ENCODE peak calls at places on chromosome 9, in four cellular contexts. Z is HCT116, N is K562, Q is HepG2. G is an unnamed sample.
A peak's percentile ranks its signal among the peaks of the same experiment; 100 is the strongest.

GRCh38 chr9:20941177-20941690 is 90.2 kb downstream of the HACD4 start:
- DNase-seq in Z (peak; percentile 62), N (no peak), Q (peak; percentile 63), G (peak; percentile 24)

GRCh38 chr9:71743217-71743705 is 25.1 kb downstream of the CEMIP2 start:
- DNase-seq in Z (no peak), N (no peak), Q (no peak), G (no peak)

GRCh38 chr9:87285183-87285582 is 212.5 kb upstream of the DAPK1 start:
- DNase-seq in Z (no peak), N (no peak), Q (no peak), G (no peak)

GRCh38 chr9:70044450-70045307 is 1.0 kb downstream of the MAMDC2 start:
- DNase-seq in Z (no peak), N (peak; percentile 1), Q (no peak), G (no peak)

GRCh38 chr9:114110180-114110579 is 11.1 kb upstream of the KIF12 start:
- DNase-seq in Z (no peak), N (no peak), Q (peak; percentile 65), G (no peak)

GRCh38 chr9:76351006-76351405 is 43.2 kb downstream of the RFK start:
- DNase-seq in Z (no peak), N (no peak), Q (no peak), G (no peak)

GRCh38 chr9:133238851-133239532 is 29.9 kb upstream of the OBP2B start:
- DNase-seq in Z (peak; percentile 88), N (peak; percentile 92), Q (peak; percentile 56), G (peak; percentile 35)

GRCh38 chr9:26321935-26322334 is 570.7 kb downstream of the CAAP1 start:
- DNase-seq in Z (no peak), N (no peak), Q (no peak), G (no peak)

GRCh38 chr9:114737118-114737517 is 55.1 kb upstream of the TEX48 start:
- DNase-seq in Z (no peak), N (no peak), Q (no peak), G (no peak)

GRCh38 chr9:109411818-109412352 is 86.2 kb downstream of the PTPN3 start:
- DNase-seq in Z (no peak), N (peak; percentile 12), Q (no peak), G (peak; percentile 47)

GRCh38 chr9:14345586-14346237 is 31.8 kb upstream of the NFIB start:
- DNase-seq in Z (no peak), N (no peak), Q (no peak), G (no peak)

GRCh38 chr9:110288503-110288902 is 32.2 kb upstream of the TXN start:
- DNase-seq in Z (no peak), N (no peak), Q (no peak), G (no peak)

GRCh38 chr9:105281272-105281671 is 36.8 kb downstream of the SLC44A1 start:
- DNase-seq in Z (no peak), N (no peak), Q (no peak), G (no peak)

GRCh38 chr9:112846528-112847488 is 43.9 kb downstream of the SLC46A2 start:
- DNase-seq in Z (no peak), N (no peak), Q (no peak), G (no peak)

GRCh38 chr9:76223749-76224340 is 170.4 kb downstream of the RFK start:
- DNase-seq in Z (no peak), N (no peak), Q (no peak), G (no peak)

GRCh38 chr9:34493972-34494535 is 28.7 kb downstream of the ENHO start:
- DNase-seq in Z (no peak), N (peak; percentile 50), Q (no peak), G (no peak)

GRCh38 chr9:9061599-9061998 is 1262.0 kb upstream of the DMAC1 start:
- DNase-seq in Z (no peak), N (no peak), Q (peak; percentile 30), G (no peak)

GRCh38 chr9:35748858-35749514 is at the start of the genes GBA2 and RGP1:
- DNase-seq in Z (peak; percentile 42), N (peak; percentile 82), Q (peak; percentile 77), G (no peak)

GRCh38 chr9:129972816-129973215 is 70.2 kb downstream of the FNBP1 start:
- DNase-seq in Z (no peak), N (no peak), Q (no peak), G (no peak)

GRCh38 chr9:117494401-117495130 is 79.7 kb upstream of the ASTN2 start:
- DNase-seq in Z (no peak), N (no peak), Q (no peak), G (no peak)

GRCh38 chr9:18396102-18396728 is 77.7 kb upstream of the ADAMTSL1 start:
- DNase-seq in Z (no peak), N (no peak), Q (peak; percentile 1), G (no peak)

GRCh38 chr9:34381323-34381722 is 4.6 kb upstream of the MYORG start:
- DNase-seq in Z (no peak), N (no peak), Q (no peak), G (no peak)

GRCh38 chr9:130896233-130897012 is at the start of gene QRFP:
- DNase-seq in Z (no peak), N (no peak), Q (no peak), G (no peak)

GRCh38 chr9:123998970-123999621 is 12.5 kb upstream of the LHX2 start:
- DNase-seq in Z (no peak), N (no peak), Q (no peak), G (no peak)

GRCh38 chr9:36136277-36136893 is at the start of gene GLIPR2:
- DNase-seq in Z (peak; percentile 26), N (peak; percentile 78), Q (peak; percentile 18), G (no peak)

GRCh38 chr9:20788526-20789421 is 104.7 kb downstream of the FOCAD start:
- DNase-seq in Z (no peak), N (no peak), Q (no peak), G (no peak)

GRCh38 chr9:99035313-99035712 is 69.6 kb upstream of the TGFBR1 start:
- DNase-seq in Z (no peak), N (no peak), Q (no peak), G (no peak)

GRCh38 chr9:73173526-73174411 is 22.1 kb downstream of the ANXA1 start:
- DNase-seq in Z (no peak), N (no peak), Q (no peak), G (no peak)

GRCh38 chr9:14531424-14532269 is 161.6 kb downstream of the ZDHHC21 start:
- DNase-seq in Z (no peak), N (peak; percentile 51), Q (no peak), G (no peak)

GRCh38 chr9:108296056-108296455 is 559.7 kb downstream of the ACTL7B start:
- DNase-seq in Z (no peak), N (no peak), Q (no peak), G (no peak)

GRCh38 chr9:79551586-79551985 is 20.2 kb upstream of the TLE4 start:
- DNase-seq in Z (no peak), N (no peak), Q (no peak), G (no peak)

GRCh38 chr9:15144567-15145174 is 162.3 kb downstream of the TTC39B start:
- DNase-seq in Z (peak; percentile 8), N (no peak), Q (no peak), G (no peak)

GRCh38 chr9:7117676-7118561 is 360.1 kb downstream of the KDM4C start:
- DNase-seq in Z (no peak), N (no peak), Q (no peak), G (no peak)

GRCh38 chr9:82606761-82607382 is 456.1 kb downstream of the RASEF start:
- DNase-seq in Z (peak; percentile 8), N (peak; percentile 1), Q (peak; percentile 69), G (peak; percentile 17)

GRCh38 chr9:118896356-118897000 is 472.8 kb downstream of the BRINP1 start:
- DNase-seq in Z (no peak), N (peak; percentile 1), Q (no peak), G (no peak)

GRCh38 chr9:33351547-33351946 is 50.8 kb downstream of the AQP7 start:
- DNase-seq in Z (no peak), N (no peak), Q (no peak), G (no peak)
- TF ChIP-seq REST in Z (no peak), N (no peak), Q (no peak), G (no peak)

GRCh38 chr9:21991039-21991959 is 2.9 kb downstream of the CDKN2A start:
- DNase-seq in Z (no peak), N (no peak), Q (no peak), G (no peak)

GRCh38 chr9:21993007-21993406 is 1.2 kb downstream of the CDKN2A start:
- DNase-seq in Z (no peak), N (no peak), Q (no peak), G (no peak)

GRCh38 chr9:21985964-21986667 is 8.1 kb downstream of the CDKN2A start:
- DNase-seq in Z (no peak), N (no peak), Q (no peak), G (no peak)

GRCh38 chr9:21989440-21990189 is 4.6 kb downstream of the CDKN2A start:
- DNase-seq in Z (no peak), N (no peak), Q (no peak), G (no peak)

DNA sequence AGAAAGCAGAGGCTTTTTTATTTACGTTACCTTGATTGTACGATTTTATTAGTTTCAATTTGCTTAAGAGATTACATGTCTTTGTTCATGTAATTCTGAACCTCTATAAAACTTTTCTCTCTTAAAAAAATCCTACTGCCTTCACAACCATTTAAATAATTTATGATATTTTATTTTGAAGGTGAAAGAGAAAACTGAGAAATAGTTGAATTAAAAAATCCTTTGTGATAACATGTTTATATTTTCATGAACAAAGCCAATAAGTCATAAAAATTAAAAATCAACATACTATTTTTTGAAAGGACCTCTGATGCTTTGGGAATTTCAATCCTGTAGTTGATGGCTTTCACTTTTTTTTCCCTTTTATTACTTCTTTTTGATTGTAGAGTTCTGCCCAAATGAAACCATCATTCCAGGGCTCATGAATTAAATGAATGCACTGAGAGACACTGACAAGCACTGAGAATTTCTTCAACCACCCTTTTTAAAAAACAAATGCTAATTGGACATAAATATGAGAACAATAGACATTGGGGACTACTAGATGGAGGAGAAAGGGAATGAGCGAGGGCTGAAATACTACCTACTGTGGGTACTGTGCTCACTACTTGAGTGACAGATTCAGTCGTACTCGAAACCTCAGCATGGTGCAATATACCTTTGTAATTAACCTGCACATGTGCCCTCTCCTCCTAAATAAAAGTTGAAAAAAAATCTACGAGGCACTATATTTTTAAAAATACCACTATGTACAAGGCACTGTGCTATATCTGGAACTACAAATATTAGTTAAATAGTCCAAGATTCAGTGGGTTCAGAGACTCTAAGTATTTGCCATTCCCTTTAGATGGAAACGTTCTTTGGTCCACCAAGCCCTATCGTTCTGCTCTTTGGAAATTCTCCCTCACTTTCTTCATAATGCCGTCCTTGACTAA is 5.9 kb downstream of the CDKN2A start:
- DNase-seq in Z (no peak), N (no peak), Q (no peak), G (no peak)
- H3K4me3 ChIP-seq in Z (no peak overlapping the region), N (no peak overlapping the region), Q (no peak overlapping the region), G (no peak overlapping the region)

GRCh38 chr9:128723352-128723865 is 518 bp downstream of the ZDHHC12 start:
- DNase-seq in Z (no peak), N (peak; percentile 20), Q (no peak), G (no peak)
- TF ChIP-seq TCF7L2 in Z (no peak), N (no peak), Q (no peak), G (no peak)

GRCh38 chr9:137129456-137130175 is 9.3 kb upstream of the GRIN1 start:
- DNase-seq in Z (peak; percentile 81), N (peak; percentile 97), Q (peak; percentile 81), G (peak; percentile 39)
- TF ChIP-seq REST in Z (no peak), N (no peak), Q (peak; percentile 71), G (no peak)